ENCODE peak calls at places on chromosomes 13 and 19, in five cellular contexts. Z is SK-N-SH, B is HCT116, H is K562, F is HepG2. D is an unnamed sample.
A peak's percentile ranks its signal among the peaks of the same experiment; 100 is the strongest.

GRCh38 chr19:13398780-13399726 is 107.2 kb downstream of the CACNA1A start:
- DNase-seq in Z (no peak), B (peak; percentile 80), H (peak; percentile 53), F (no peak), D (no peak)

GRCh38 chr19:58277748-58278147 is 1.0 kb upstream of the ZNF8 start:
- DNase-seq in Z (no peak), B (no peak), H (no peak), F (no peak), D (no peak)

GRCh38 chr19:10543420-10544241 is at the start of gene ATG4D:
- DNase-seq in Z (peak; percentile 100), B (peak; percentile 56), H (peak; percentile 99), F (peak; percentile 41), D (no peak)

GRCh38 chr19:14405380-14405757 is 13.8 kb downstream of the DDX39A start:
- DNase-seq in Z (no peak), B (no peak), H (peak; percentile 22), F (no peak), D (no peak)

GRCh38 chr13:84896128-84896527 is 903.1 kb downstream of the SLITRK6 start:
- DNase-seq in Z (peak; percentile 51), B (peak; percentile 45), H (peak; percentile 3), F (peak; percentile 52), D (peak; percentile 1)

GRCh38 chr13:113935523-113935922 is 38.4 kb downstream of the C13orf46 start:
- DNase-seq in Z (peak; percentile 55), B (no peak), H (no peak), F (no peak), D (no peak)

GRCh38 chr13:39776439-39776838 is 121.0 kb downstream of the COG6 start:
- DNase-seq in Z (no peak), B (no peak), H (no peak), F (no peak), D (no peak)

GRCh38 chr13:59236309-59236939 is 927.3 kb downstream of the DIAPH3 start:
- DNase-seq in Z (peak; percentile 74), B (no peak), H (no peak), F (no peak), D (no peak)

GRCh38 chr13:20131057-20131832 is 29.6 kb downstream of the GJA3 start:
- DNase-seq in Z (no peak), B (no peak), H (no peak), F (no peak), D (no peak)

GRCh38 chr13:98157609-98158008 is 14.7 kb downstream of the FARP1 start:
- DNase-seq in Z (no peak), B (no peak), H (no peak), F (no peak), D (no peak)

GRCh38 chr13:79631260-79631659 is 150.3 kb downstream of the NDFIP2 start:
- DNase-seq in Z (no peak), B (peak; percentile 56), H (no peak), F (no peak), D (no peak)

GRCh38 chr13:112112534-112113276 is 45.8 kb downstream of the SOX1 start:
- DNase-seq in Z (no peak), B (no peak), H (no peak), F (no peak), D (no peak)

GRCh38 chr19:32287811-32288227 is 57.6 kb upstream of the ZNF507 start:
- DNase-seq in Z (no peak), B (peak; percentile 61), H (peak; percentile 44), F (peak; percentile 67), D (no peak)

GRCh38 chr19:5448374-5448773 is 6.8 kb upstream of the ZNRF4 start:
- DNase-seq in Z (no peak), B (no peak), H (no peak), F (no peak), D (no peak)

GRCh38 chr13:27171244-27171829 is at the start of gene USP12:
- DNase-seq in Z (peak; percentile 86), B (no peak), H (peak; percentile 48), F (no peak), D (no peak)

GRCh38 chr13:31515427-31515826 is 223.9 kb upstream of the RXFP2 start:
- DNase-seq in Z (no peak), B (no peak), H (no peak), F (no peak), D (no peak)

GRCh38 chr13:99132295-99132835 is 68.3 kb upstream of the UBAC2 start:
- DNase-seq in Z (no peak), B (no peak), H (no peak), F (no peak), D (no peak)

GRCh38 chr19:2186071-2186846 is 22.5 kb downstream of the DOT1L start:
- DNase-seq in Z (no peak), B (no peak), H (no peak), F (no peak), D (no peak)

GRCh38 chr13:99905224-99905623 is 66.3 kb downstream of the ZIC5 start:
- DNase-seq in Z (no peak), B (no peak), H (no peak), F (peak; percentile 43), D (no peak)

GRCh38 chr19:18340990-18341868 is 831 bp downstream of the PGPEP1 start:
- DNase-seq in Z (peak; percentile 70), B (no peak), H (peak; percentile 88), F (peak; percentile 52), D (no peak)

GRCh38 chr19:31378404-31378803 is 29.2 kb upstream of the TSHZ3 start:
- DNase-seq in Z (peak; percentile 75), B (no peak), H (no peak), F (peak; percentile 4), D (no peak)

GRCh38 chr19:37977391-37977790 is 70.4 kb downstream of the SIPA1L3 start:
- DNase-seq in Z (no peak), B (no peak), H (no peak), F (no peak), D (no peak)

GRCh38 chr19:13748169-13748884 is 16.0 kb upstream of the MRI1 start:
- DNase-seq in Z (peak; percentile 37), B (no peak), H (peak; percentile 46), F (no peak), D (no peak)

GRCh38 chr19:7482584-7483439 is 6.0 kb downstream of the PEX11G start:
- DNase-seq in Z (peak; percentile 91), B (peak; percentile 24), H (peak; percentile 93), F (no peak), D (no peak)

GRCh38 chr19:6521718-6522646 is 8.8 kb upstream of the TNFSF9 start:
- DNase-seq in Z (no peak), B (no peak), H (peak; percentile 63), F (no peak), D (peak; percentile 95)

GRCh38 chr19:48244289-48244688 is 11.4 kb downstream of the CARD8 start:
- DNase-seq in Z (no peak), B (no peak), H (no peak), F (no peak), D (no peak)

GRCh38 chr19:35045667-35046300 is 4.3 kb downstream of the HPN start:
- DNase-seq in Z (peak; percentile 51), B (no peak), H (peak; percentile 76), F (no peak), D (peak; percentile 16)

GRCh38 chr19:50315773-50316448 is 13.3 kb downstream of the KCNC3 start:
- DNase-seq in Z (peak; percentile 84), B (no peak), H (peak; percentile 64), F (no peak), D (no peak)

GRCh38 chr19:40974633-40975037 is 16.4 kb upstream of the CYP2B6 start:
- DNase-seq in Z (peak; percentile 71), B (peak; percentile 64), H (peak; percentile 74), F (peak; percentile 62), D (peak; percentile 3)

GRCh38 chr13:102707465-102707864 is 12.6 kb upstream of the METTL21C start:
- DNase-seq in Z (peak; percentile 53), B (no peak), H (no peak), F (no peak), D (no peak)

GRCh38 chr13:23510544-23510916 is 59.7 kb upstream of the TNFRSF19 start:
- DNase-seq in Z (no peak), B (no peak), H (no peak), F (no peak), D (no peak)
- TF ChIP-seq ZBTB33 in Z (no peak), B (no peak), H (no peak), F (no peak), D (no peak)

GRCh38 chr19:54429545-54430227 is 14.4 kb downstream of the TTYH1 start:
- DNase-seq in Z (peak; percentile 66), B (no peak), H (no peak), F (no peak), D (no peak)

GRCh38 chr19:54428323-54429175 is 13.3 kb downstream of the TTYH1 start:
- DNase-seq in Z (no peak), B (no peak), H (peak; percentile 6), F (no peak), D (no peak)

GRCh38 chr19:54430306-54431254 is 15.3 kb downstream of the TTYH1 start:
- DNase-seq in Z (peak; percentile 86), B (peak; percentile 21), H (peak; percentile 81), F (no peak), D (no peak)

GRCh38 chr19:54427586-54427985 is 12.3 kb downstream of the TTYH1 start:
- DNase-seq in Z (no peak), B (no peak), H (no peak), F (no peak), D (no peak)

DNA sequence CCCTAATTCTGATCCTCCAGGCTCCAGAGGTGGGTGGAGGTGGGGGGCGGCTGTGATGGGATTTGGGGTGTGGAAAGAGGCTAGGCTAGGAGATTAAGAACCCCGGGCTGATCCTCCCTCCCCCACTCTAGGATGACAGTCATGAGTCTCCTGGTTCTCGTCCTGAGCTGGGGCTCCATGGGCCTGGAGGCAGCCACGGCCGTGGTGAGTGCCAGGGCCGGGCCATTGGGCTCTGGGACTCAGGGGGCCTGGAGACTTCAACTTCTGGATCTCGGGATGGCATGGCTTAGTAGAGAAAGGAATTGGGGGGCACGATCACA is 13.9 kb downstream of the TTYH1 start:
- DNase-seq in Z (no peak), B (no peak), H (no peak), F (no peak), D (no peak)
- TF ChIP-seq ZBTB33 in Z (no peak), B (no peak), H (no peak), F (no peak), D (no peak)

GRCh38 chr13:34107814-34108213 is 289.9 kb downstream of the RFC3 start:
- DNase-seq in Z (no peak), B (no peak), H (no peak), F (no peak), D (no peak)

GRCh38 chr13:34104853-34105252 is 286.9 kb downstream of the RFC3 start:
- DNase-seq in Z (no peak), B (no peak), H (no peak), F (no peak), D (no peak)

GRCh38 chr13:34108396-34108795 is 290.4 kb downstream of the RFC3 start:
- DNase-seq in Z (no peak), B (no peak), H (no peak), F (no peak), D (no peak)

GRCh38 chr13:34103854-34104253 is 285.9 kb downstream of the RFC3 start:
- DNase-seq in Z (no peak), B (no peak), H (no peak), F (peak; percentile 5), D (no peak)
- TF ChIP-seq ZBTB33 in Z (no peak), B (no peak), H (no peak), F (no peak), D (no peak)

DNA sequence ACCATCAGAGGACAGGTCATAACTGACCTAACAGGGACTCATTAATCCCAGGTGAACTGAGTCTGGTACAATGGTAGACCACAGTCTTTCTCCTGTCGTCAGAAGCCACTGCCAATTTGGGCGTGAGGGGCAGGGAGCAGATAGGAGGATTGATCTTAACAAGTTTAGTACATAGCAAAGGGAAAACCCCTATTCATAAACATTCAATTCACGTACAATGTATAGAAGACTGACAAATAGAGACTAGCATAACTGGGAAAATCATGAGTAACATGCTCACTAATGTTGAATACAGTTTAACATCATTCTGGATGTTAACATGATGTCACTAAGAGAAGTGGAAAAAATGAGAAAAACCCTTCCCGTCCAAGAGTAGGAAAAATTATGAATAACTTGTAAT is 54.1 kb downstream of the SLC7A1 start:
- DNase-seq in Z (no peak), B (no peak), H (no peak), F (no peak), D (no peak)
- TF ChIP-seq ZBTB33 in Z (no peak), B (no peak), H (no peak), F (no peak), D (no peak)